ENCODE peak calls at places on chromosome 7, in seven cellular contexts. X is WERI-Rb-1, C is prostate gland, I is AG10803, Q is upper lobe of right lung, U is IMR-90, D is heart right ventricle. P is an unnamed sample.

GRCh38 chr7:22110227-22110839 is 164.6 kb upstream of the CDCA7L start:
- DNase-seq in D (peak; percentile 77), U (peak; percentile 81), X (peak; percentile 66), Q (no peak), I (peak; percentile 86), C (peak; percentile 72), P (peak; percentile 83)

GRCh38 chr7:141074162-141074989 is 512 bp downstream of the TMEM178B start:
- DNase-seq in C (peak; percentile 38), Q (peak; percentile 65), D (no peak), I (no peak), X (peak; percentile 46), U (no peak), P (peak; percentile 3)

GRCh38 chr7:45104844-45105587 is 6.5 kb downstream of the TBRG4 start:
- DNase-seq in U (no peak), I (no peak), C (no peak), X (no peak), Q (no peak), D (no peak), P (no peak)

GRCh38 chr7:27994639-27995038 is 186.0 kb downstream of the JAZF1 start:
- DNase-seq in X (no peak), D (no peak), C (no peak), Q (no peak), I (peak; percentile 60), U (peak; percentile 22), P (peak; percentile 59)

GRCh38 chr7:118059209-118059608 is 124.8 kb upstream of the LSM8 start:
- DNase-seq in U (peak; percentile 14), C (no peak), I (no peak), X (no peak), Q (no peak), D (no peak), P (peak; percentile 36)

GRCh38 chr7:50739744-50740455 is 42.8 kb downstream of the GRB10 start:
- DNase-seq in Q (no peak), I (peak; percentile 41), X (no peak), U (no peak), D (no peak), C (no peak), P (no peak)

GRCh38 chr7:101614098-101614938 is 14.8 kb downstream of the MYL10 start:
- DNase-seq in X (no peak), U (no peak), D (no peak), Q (no peak), I (no peak), C (no peak), P (no peak)

GRCh38 chr7:45975847-45976484 is 54.9 kb upstream of the IGFBP3 start:
- DNase-seq in C (no peak), Q (no peak), I (no peak), U (no peak), D (no peak), X (no peak), P (no peak)

GRCh38 chr7:121800916-121801675 is 71.9 kb upstream of the PTPRZ1 start:
- DNase-seq in U (no peak), D (no peak), X (no peak), I (no peak), Q (no peak), C (no peak), P (no peak)

DNA sequence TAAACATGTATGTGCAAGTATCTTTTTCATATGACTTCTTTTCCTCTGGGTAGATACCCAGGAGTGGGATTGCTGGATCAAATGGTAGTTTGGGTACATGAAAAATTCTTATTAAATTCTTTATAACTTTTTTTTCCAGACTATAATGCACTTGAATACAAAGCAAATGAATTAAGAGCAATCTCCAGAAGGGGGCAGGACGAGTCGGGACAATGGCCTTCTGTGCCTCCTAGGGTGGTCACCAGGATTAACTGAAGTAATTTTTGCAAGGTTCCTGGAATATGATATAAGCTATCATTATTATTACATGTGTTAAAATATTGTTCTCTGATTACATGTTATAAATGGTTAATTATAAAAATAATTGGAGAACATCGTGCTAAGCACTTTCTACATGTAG is 127.2 kb downstream of the PPP1R17 start:
- DNase-seq in D (no peak), X (peak; percentile 18), I (no peak), Q (no peak), C (no peak), U (no peak), P (peak; percentile 24)
- TF ChIP-seq CTCF in D (peak; percentile 43), X (no peak), I (peak; percentile 34), Q (peak; percentile 39), C (no peak), U (peak; percentile 27), P (peak; percentile 3)

GRCh38 chr7:116500071-116500853 is 724 bp downstream of the CAV2 start:
- DNase-seq in C (peak; percentile 73), Q (peak; percentile 66), I (peak; percentile 57), D (peak; percentile 42), U (peak; percentile 50), X (peak; percentile 8), P (peak; percentile 45)
- H3K4me3 ChIP-seq in C (peak overlapping the region; percentile 53), Q (peak overlapping the region; percentile 77), I (peak overlapping the region; percentile 88), D (peak overlapping the region; percentile 90), U (peak overlapping the region; percentile 88), X (peak overlapping the region; percentile 50), P (peak overlapping the region; percentile 91)

GRCh38 chr7:93442478-93443224 is 131.9 kb downstream of the CALCR start:
- DNase-seq in Q (no peak), X (peak; percentile 36), U (peak; percentile 13), C (no peak), I (peak; percentile 23), D (no peak), P (peak; percentile 38)
- TF ChIP-seq CTCF in Q (peak; percentile 59), X (peak; percentile 67), U (peak; percentile 52), C (peak; percentile 15), I (peak; percentile 75), D (peak; percentile 32), P (peak; percentile 77)

GRCh38 chr7:47452715-47453092 is 129.2 kb downstream of the TNS3 start:
- DNase-seq in Q (peak; percentile 61), D (no peak), U (no peak), X (no peak), I (no peak), C (no peak), P (no peak)
- H3K4me3 ChIP-seq in Q (peak overlapping the region; percentile 33), D (peak overlapping the region; percentile 39), U (no peak overlapping the region), X (no peak overlapping the region), I (peak overlapping the region; percentile 27), C (no peak overlapping the region), P (no peak overlapping the region)

DNA sequence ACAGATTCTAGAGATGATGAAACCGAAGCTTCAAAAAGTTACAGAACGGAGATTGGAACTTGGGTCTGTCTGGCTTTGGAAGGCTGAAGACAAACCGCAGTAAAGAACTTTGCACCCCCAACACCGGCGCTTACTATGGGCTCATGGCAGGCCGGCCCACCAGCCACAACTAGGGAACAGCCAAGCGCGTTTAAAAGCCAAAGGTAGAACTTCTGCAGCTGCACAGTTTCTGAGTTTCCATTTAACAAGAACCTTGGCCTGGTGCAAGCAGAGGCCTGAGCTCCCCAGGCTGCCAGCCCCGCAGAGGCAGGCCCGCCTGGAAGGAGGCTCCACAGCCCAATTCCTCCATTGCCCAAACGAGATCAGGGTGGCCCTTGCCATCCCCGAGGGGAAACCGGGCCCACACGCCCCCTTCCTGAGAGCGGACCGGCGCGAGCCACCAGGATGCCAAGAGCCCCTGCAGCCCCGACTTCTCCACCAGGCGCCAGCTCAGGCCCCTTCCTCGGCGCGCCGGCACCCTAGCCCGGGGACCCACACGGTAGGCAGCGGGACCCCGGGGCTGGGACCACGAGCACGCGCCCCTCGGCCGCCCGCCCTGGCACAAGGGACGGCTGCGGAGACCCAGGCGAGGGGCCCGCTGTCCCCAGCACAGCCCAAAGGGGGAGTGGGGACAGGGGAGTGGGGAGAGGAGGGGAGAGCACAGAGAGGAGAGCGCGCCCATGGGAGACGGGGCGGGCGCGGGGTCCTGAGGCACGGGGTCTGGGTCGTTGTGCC is 566 bp downstream of the MAD1L1 start:
- DNase-seq in C (no peak), Q (no peak), I (peak; percentile 15), X (peak; percentile 25), D (no peak), U (no peak), P (no peak)
- TF ChIP-seq CTCF in C (no peak), Q (no peak), I (no peak), X (no peak), D (no peak), U (no peak), P (no peak)

GRCh38 chr7:90723866-90724265 is 127.7 kb downstream of the CDK14 start:
- DNase-seq in I (no peak), C (no peak), U (no peak), Q (no peak), X (no peak), D (no peak), P (no peak)

GRCh38 chr7:90727412-90727811 is 131.3 kb downstream of the CDK14 start:
- DNase-seq in X (no peak), I (no peak), D (no peak), U (no peak), C (no peak), Q (no peak), P (no peak)

GRCh38 chr7:90726623-90727022 is 130.5 kb downstream of the CDK14 start:
- DNase-seq in U (peak; percentile 78), Q (no peak), I (peak; percentile 9), D (no peak), C (peak; percentile 29), X (no peak), P (peak; percentile 28)

GRCh38 chr7:90728568-90728967 is 132.4 kb downstream of the CDK14 start:
- DNase-seq in Q (no peak), I (no peak), C (no peak), U (no peak), X (no peak), D (no peak), P (no peak)

DNA sequence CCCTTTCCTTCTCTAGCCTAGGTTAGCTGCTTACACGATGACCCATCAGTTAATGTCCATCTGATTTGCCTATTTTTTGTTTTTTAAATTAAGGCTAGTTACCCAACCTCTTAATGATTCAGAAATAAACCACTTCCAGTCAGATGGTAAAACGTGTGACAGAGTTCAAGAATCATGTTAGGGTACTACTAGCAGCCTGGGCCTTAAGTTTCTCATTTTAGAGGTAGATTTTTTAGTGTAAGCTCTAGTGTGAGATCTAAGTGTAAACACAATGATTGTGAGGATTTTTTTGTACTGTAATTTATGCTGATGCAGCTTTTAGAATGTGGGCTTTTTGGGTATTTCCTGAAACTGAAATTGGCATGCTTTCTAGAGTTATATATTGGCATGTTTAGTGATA is 130.0 kb downstream of the CDK14 start:
- DNase-seq in D (no peak), I (peak; percentile 57), Q (no peak), C (no peak), X (no peak), U (peak; percentile 46), P (peak; percentile 76)
- H3K4me3 ChIP-seq in D (no peak overlapping the region), I (no peak overlapping the region), Q (no peak overlapping the region), C (no peak overlapping the region), X (no peak overlapping the region), U (no peak overlapping the region), P (no peak overlapping the region)